ENCODE peak calls at places on chromosomes 2 and 18, in six cellular contexts. One of them, this sample, is unnamed.

GRCh38 chr2:31271851-31272267 is 37.9 kb downstream of the EHD3 start:
- DNase-seq in SK-N-DZ: no peak
- DNase-seq in BJ: no peak
- DNase-seq in Kasumi-1: no peak
- DNase-seq in nucleus accumbens: no peak
- DNase-seq in A549: no peak
- DNase-seq in this sample: no peak

GRCh38 chr2:189336276-189336975 is 104.8 kb upstream of the WDR75 start:
- DNase-seq in Kasumi-1: no peak
- DNase-seq in nucleus accumbens: no peak
- DNase-seq in BJ: no peak
- DNase-seq in A549: no peak
- DNase-seq in SK-N-DZ: no peak
- DNase-seq in this sample: no peak

GRCh38 chr2:132424526-132425121 is 8.0 kb downstream of the GPR39 start:
- DNase-seq in BJ: peak
- DNase-seq in SK-N-DZ: no peak
- DNase-seq in Kasumi-1: no peak
- DNase-seq in nucleus accumbens: no peak
- DNase-seq in A549: no peak
- DNase-seq in this sample: no peak

GRCh38 chr2:239307221-239307569 is 93.6 kb downstream of the HDAC4 start:
- DNase-seq in BJ: no peak
- DNase-seq in SK-N-DZ: no peak
- DNase-seq in Kasumi-1: no peak
- DNase-seq in nucleus accumbens: no peak
- DNase-seq in A549: no peak
- DNase-seq in this sample: no peak

GRCh38 chr2:240319855-240320560 is 115.5 kb upstream of the GPC1 start:
- DNase-seq in Kasumi-1: no peak
- DNase-seq in A549: no peak
- DNase-seq in nucleus accumbens: no peak
- DNase-seq in SK-N-DZ: no peak
- DNase-seq in BJ: peak
- DNase-seq in this sample: no peak

GRCh38 chr18:74819433-74820059 is 221.9 kb downstream of the ZNF407 start:
- DNase-seq in Kasumi-1: peak
- DNase-seq in BJ: no peak
- DNase-seq in SK-N-DZ: peak
- DNase-seq in A549: peak
- DNase-seq in nucleus accumbens: no peak
- DNase-seq in this sample: no peak

GRCh38 chr2:240245706-240246105 is 105.2 kb upstream of the OTOS start:
- DNase-seq in BJ: no peak
- DNase-seq in Kasumi-1: no peak
- DNase-seq in A549: no peak
- DNase-seq in nucleus accumbens: no peak
- DNase-seq in SK-N-DZ: peak
- DNase-seq in this sample: no peak

GRCh38 chr2:71619230-71619741 is 165.9 kb downstream of the DYSF start:
- DNase-seq in SK-N-DZ: no peak
- DNase-seq in nucleus accumbens: no peak
- DNase-seq in A549: no peak
- DNase-seq in Kasumi-1: no peak
- DNase-seq in BJ: no peak
- DNase-seq in this sample: no peak

GRCh38 chr2:236872015-236872414 is 213.7 kb upstream of the COPS8 start:
- DNase-seq in SK-N-DZ: no peak
- DNase-seq in BJ: no peak
- DNase-seq in Kasumi-1: no peak
- DNase-seq in A549: no peak
- DNase-seq in nucleus accumbens: no peak
- DNase-seq in this sample: no peak

GRCh38 chr2:60623040-60623439 is 69.6 kb upstream of the BCL11A start:
- DNase-seq in BJ: no peak
- DNase-seq in A549: no peak
- DNase-seq in SK-N-DZ: no peak
- DNase-seq in nucleus accumbens: no peak
- DNase-seq in Kasumi-1: no peak
- DNase-seq in this sample: no peak

GRCh38 chr2:88690591-88691338 is 708 bp upstream of the RPIA start:
- DNase-seq in BJ: no peak
- DNase-seq in SK-N-DZ: no peak
- DNase-seq in A549: peak
- DNase-seq in Kasumi-1: no peak
- DNase-seq in nucleus accumbens: no peak
- DNase-seq in this sample: no peak

GRCh38 chr2:176931588-176932563 is 280.7 kb upstream of the HNRNPA3 start:
- DNase-seq in A549: peak
- DNase-seq in Kasumi-1: no peak
- DNase-seq in nucleus accumbens: no peak
- DNase-seq in BJ: no peak
- DNase-seq in SK-N-DZ: no peak
- DNase-seq in this sample: no peak

This sample was measured in prostate gland.